ENCODE peak calls at places on chromosomes 4 and X, in ten cellular contexts. One of them, this sample, is unnamed.

GRCh38 chrX:139826065-139827044 is 106.5 kb downstream of the ATP11C start:
- DNase-seq in heart left ventricle: no peak
- DNase-seq in GM13976: no peak
- DNase-seq in endothelial cell of umbilical vein: peak
- DNase-seq in cardiac muscle cell: no peak
- DNase-seq in epithelial cell of proximal tubule: no peak
- DNase-seq in hepatocyte: no peak
- DNase-seq in endothelial cell: no peak
- DNase-seq in fibroblast of villous mesenchyme: peak
- DNase-seq in IMR-90: peak
- DNase-seq in this sample: no peak

GRCh38 chrX:6989858-6990257 is 157.7 kb upstream of the STS start:
- DNase-seq in hepatocyte: no peak
- DNase-seq in epithelial cell of proximal tubule: no peak
- DNase-seq in fibroblast of villous mesenchyme: no peak
- DNase-seq in endothelial cell of umbilical vein: no peak
- DNase-seq in endothelial cell: no peak
- DNase-seq in cardiac muscle cell: no peak
- DNase-seq in heart left ventricle: no peak
- DNase-seq in IMR-90: no peak
- DNase-seq in GM13976: no peak
- DNase-seq in this sample: no peak

GRCh38 chr4:142567199-142567598 is 278.9 kb downstream of the INPP4B start:
- DNase-seq in fibroblast of villous mesenchyme: no peak
- DNase-seq in endothelial cell: no peak
- DNase-seq in cardiac muscle cell: peak
- DNase-seq in IMR-90: no peak
- DNase-seq in heart left ventricle: no peak
- DNase-seq in epithelial cell of proximal tubule: no peak
- DNase-seq in endothelial cell of umbilical vein: no peak
- DNase-seq in GM13976: no peak
- DNase-seq in hepatocyte: peak
- DNase-seq in this sample: no peak

GRCh38 chr4:2393353-2394270 is 24.8 kb downstream of the ZFYVE28 start:
- DNase-seq in heart left ventricle: no peak
- DNase-seq in epithelial cell of proximal tubule: no peak
- DNase-seq in fibroblast of villous mesenchyme: peak
- DNase-seq in IMR-90: no peak
- DNase-seq in cardiac muscle cell: peak
- DNase-seq in GM13976: peak
- DNase-seq in endothelial cell: no peak
- DNase-seq in hepatocyte: peak
- DNase-seq in endothelial cell of umbilical vein: no peak
- DNase-seq in this sample: no peak

GRCh38 chr4:138815811-138816210 is 199.8 kb upstream of the NOCT start:
- DNase-seq in fibroblast of villous mesenchyme: no peak
- DNase-seq in cardiac muscle cell: no peak
- DNase-seq in hepatocyte: no peak
- DNase-seq in epithelial cell of proximal tubule: no peak
- DNase-seq in endothelial cell of umbilical vein: no peak
- DNase-seq in GM13976: no peak
- DNase-seq in IMR-90: no peak
- DNase-seq in endothelial cell: no peak
- DNase-seq in heart left ventricle: no peak
- DNase-seq in this sample: no peak

GRCh38 chr4:67291639-67292038 is 253.7 kb downstream of the CENPC start:
- DNase-seq in endothelial cell: no peak
- DNase-seq in IMR-90: no peak
- DNase-seq in fibroblast of villous mesenchyme: no peak
- DNase-seq in heart left ventricle: no peak
- DNase-seq in cardiac muscle cell: no peak
- DNase-seq in GM13976: no peak
- DNase-seq in epithelial cell of proximal tubule: no peak
- DNase-seq in endothelial cell of umbilical vein: no peak
- DNase-seq in hepatocyte: no peak
- DNase-seq in this sample: no peak

GRCh38 chrX:41692162-41692749 is 3.5 kb downstream of the GPR34 start:
- DNase-seq in epithelial cell of proximal tubule: no peak
- DNase-seq in IMR-90: peak
- DNase-seq in heart left ventricle: no peak
- DNase-seq in GM13976: no peak
- DNase-seq in endothelial cell of umbilical vein: no peak
- DNase-seq in endothelial cell: no peak
- DNase-seq in fibroblast of villous mesenchyme: peak
- DNase-seq in hepatocyte: no peak
- DNase-seq in cardiac muscle cell: no peak
- DNase-seq in this sample: no peak

GRCh38 chrX:16060252-16060651 is 63.1 kb upstream of the GRPR start:
- DNase-seq in cardiac muscle cell: no peak
- DNase-seq in hepatocyte: peak
- DNase-seq in endothelial cell of umbilical vein: no peak
- DNase-seq in endothelial cell: no peak
- DNase-seq in GM13976: no peak
- DNase-seq in heart left ventricle: no peak
- DNase-seq in fibroblast of villous mesenchyme: no peak
- DNase-seq in epithelial cell of proximal tubule: no peak
- DNase-seq in IMR-90: no peak
- DNase-seq in this sample: no peak

GRCh38 chrX:138865093-138865649 is 153.7 kb upstream of the FGF13 start:
- DNase-seq in endothelial cell: no peak
- DNase-seq in endothelial cell of umbilical vein: no peak
- DNase-seq in GM13976: no peak
- DNase-seq in cardiac muscle cell: no peak
- DNase-seq in IMR-90: no peak
- DNase-seq in fibroblast of villous mesenchyme: no peak
- DNase-seq in hepatocyte: no peak
- DNase-seq in heart left ventricle: no peak
- DNase-seq in epithelial cell of proximal tubule: no peak
- DNase-seq in this sample: no peak

GRCh38 chr4:26015133-26015651 is 101.2 kb downstream of the SMIM20 start:
- DNase-seq in hepatocyte: no peak
- DNase-seq in GM13976: no peak
- DNase-seq in cardiac muscle cell: no peak
- DNase-seq in heart left ventricle: peak
- DNase-seq in endothelial cell of umbilical vein: no peak
- DNase-seq in fibroblast of villous mesenchyme: peak
- DNase-seq in epithelial cell of proximal tubule: no peak
- DNase-seq in IMR-90: peak
- DNase-seq in endothelial cell: no peak
- DNase-seq in this sample: no peak
- TF ChIP-seq CTCF in hepatocyte: no peak
- TF ChIP-seq CTCF in GM13976: no peak
- TF ChIP-seq CTCF in cardiac muscle cell: no peak
- TF ChIP-seq CTCF in heart left ventricle: no peak
- TF ChIP-seq CTCF in endothelial cell of umbilical vein: no peak
- TF ChIP-seq CTCF in fibroblast of villous mesenchyme: no peak
- TF ChIP-seq CTCF in epithelial cell of proximal tubule: no peak
- TF ChIP-seq CTCF in IMR-90: no peak
- TF ChIP-seq CTCF in endothelial cell: no peak
- TF ChIP-seq CTCF in this sample: no peak

GRCh38 chr4:129278868-129279267 is 182.9 kb downstream of the C4orf33 start:
- DNase-seq in epithelial cell of proximal tubule: no peak
- DNase-seq in GM13976: no peak
- DNase-seq in hepatocyte: no peak
- DNase-seq in endothelial cell: no peak
- DNase-seq in IMR-90: no peak
- DNase-seq in endothelial cell of umbilical vein: no peak
- DNase-seq in fibroblast of villous mesenchyme: no peak
- DNase-seq in cardiac muscle cell: no peak
- DNase-seq in heart left ventricle: no peak
- DNase-seq in this sample: no peak
- TF ChIP-seq CTCF in epithelial cell of proximal tubule: no peak
- TF ChIP-seq CTCF in GM13976: no peak
- TF ChIP-seq CTCF in hepatocyte: no peak
- TF ChIP-seq CTCF in endothelial cell: no peak
- TF ChIP-seq CTCF in IMR-90: no peak
- TF ChIP-seq CTCF in endothelial cell of umbilical vein: no peak
- TF ChIP-seq CTCF in fibroblast of villous mesenchyme: no peak
- TF ChIP-seq CTCF in cardiac muscle cell: no peak
- TF ChIP-seq CTCF in heart left ventricle: no peak
- TF ChIP-seq CTCF in this sample: no peak

GRCh38 chr4:101031971-101032370 is 315.4 kb downstream of the PPP3CA start:
- DNase-seq in IMR-90: no peak
- DNase-seq in epithelial cell of proximal tubule: no peak
- DNase-seq in fibroblast of villous mesenchyme: no peak
- DNase-seq in endothelial cell: no peak
- DNase-seq in hepatocyte: no peak
- DNase-seq in endothelial cell of umbilical vein: no peak
- DNase-seq in heart left ventricle: no peak
- DNase-seq in cardiac muscle cell: no peak
- DNase-seq in GM13976: no peak
- DNase-seq in this sample: no peak

GRCh38 chr4:101037938-101038413 is 309.4 kb downstream of the PPP3CA start:
- DNase-seq in endothelial cell of umbilical vein: peak
- DNase-seq in fibroblast of villous mesenchyme: no peak
- DNase-seq in epithelial cell of proximal tubule: no peak
- DNase-seq in hepatocyte: no peak
- DNase-seq in GM13976: no peak
- DNase-seq in endothelial cell: no peak
- DNase-seq in heart left ventricle: no peak
- DNase-seq in IMR-90: peak
- DNase-seq in cardiac muscle cell: no peak
- DNase-seq in this sample: no peak

GRCh38 chr4:101037249-101037648 is 310.1 kb downstream of the PPP3CA start:
- DNase-seq in IMR-90: no peak
- DNase-seq in hepatocyte: no peak
- DNase-seq in cardiac muscle cell: no peak
- DNase-seq in endothelial cell: no peak
- DNase-seq in GM13976: no peak
- DNase-seq in endothelial cell of umbilical vein: peak
- DNase-seq in epithelial cell of proximal tubule: no peak
- DNase-seq in fibroblast of villous mesenchyme: no peak
- DNase-seq in heart left ventricle: no peak
- DNase-seq in this sample: no peak

GRCh38 chr4:101035522-101035921 is 311.8 kb downstream of the PPP3CA start:
- DNase-seq in hepatocyte: no peak
- DNase-seq in cardiac muscle cell: no peak
- DNase-seq in epithelial cell of proximal tubule: no peak
- DNase-seq in endothelial cell of umbilical vein: no peak
- DNase-seq in IMR-90: no peak
- DNase-seq in heart left ventricle: no peak
- DNase-seq in fibroblast of villous mesenchyme: no peak
- DNase-seq in GM13976: no peak
- DNase-seq in endothelial cell: no peak
- DNase-seq in this sample: no peak

DNA sequence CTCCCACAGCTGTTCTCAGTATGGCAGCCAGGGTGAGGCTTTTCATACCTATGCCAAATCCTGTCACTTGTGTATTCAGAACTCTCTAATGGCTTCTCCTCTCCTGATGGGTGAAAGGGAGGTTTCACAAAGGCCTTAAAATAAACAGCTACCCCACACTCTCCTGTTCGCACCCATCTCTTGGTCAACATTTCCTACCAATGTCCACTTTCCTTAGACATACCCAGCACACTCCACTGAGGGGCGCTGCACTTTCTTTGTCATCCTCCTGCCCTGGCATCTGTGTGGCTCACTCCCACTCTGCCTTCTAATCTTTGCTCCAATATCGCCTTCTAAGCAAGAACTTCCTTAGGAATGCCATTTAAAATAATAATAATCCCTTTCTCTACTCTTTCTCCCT is 313.3 kb downstream of the PPP3CA start:
- DNase-seq in cardiac muscle cell: no peak
- DNase-seq in fibroblast of villous mesenchyme: no peak
- DNase-seq in hepatocyte: no peak
- DNase-seq in heart left ventricle: no peak
- DNase-seq in epithelial cell of proximal tubule: no peak
- DNase-seq in GM13976: no peak
- DNase-seq in endothelial cell of umbilical vein: no peak
- DNase-seq in IMR-90: no peak
- DNase-seq in endothelial cell: no peak
- DNase-seq in this sample: no peak
- TF ChIP-seq CTCF in cardiac muscle cell: peak
- TF ChIP-seq CTCF in fibroblast of villous mesenchyme: peak
- TF ChIP-seq CTCF in hepatocyte: no peak
- TF ChIP-seq CTCF in heart left ventricle: no peak
- TF ChIP-seq CTCF in epithelial cell of proximal tubule: peak
- TF ChIP-seq CTCF in GM13976: no peak
- TF ChIP-seq CTCF in endothelial cell of umbilical vein: no peak
- TF ChIP-seq CTCF in IMR-90: no peak
- TF ChIP-seq CTCF in endothelial cell: no peak
- TF ChIP-seq CTCF in this sample: peak

GRCh38 chrX:8657883-8658282 is 74.1 kb downstream of the ANOS1 start:
- DNase-seq in GM13976: no peak
- DNase-seq in IMR-90: no peak
- DNase-seq in heart left ventricle: no peak
- DNase-seq in fibroblast of villous mesenchyme: no peak
- DNase-seq in cardiac muscle cell: no peak
- DNase-seq in hepatocyte: no peak
- DNase-seq in endothelial cell: no peak
- DNase-seq in endothelial cell of umbilical vein: no peak
- DNase-seq in epithelial cell of proximal tubule: no peak
- DNase-seq in this sample: no peak

GRCh38 chrX:8668797-8669196 is 63.1 kb downstream of the ANOS1 start:
- DNase-seq in hepatocyte: peak
- DNase-seq in epithelial cell of proximal tubule: no peak
- DNase-seq in heart left ventricle: no peak
- DNase-seq in IMR-90: no peak
- DNase-seq in cardiac muscle cell: peak
- DNase-seq in fibroblast of villous mesenchyme: no peak
- DNase-seq in endothelial cell of umbilical vein: peak
- DNase-seq in endothelial cell: peak
- DNase-seq in GM13976: no peak
- DNase-seq in this sample: no peak

GRCh38 chrX:8663325-8663724 is 68.6 kb downstream of the ANOS1 start:
- DNase-seq in GM13976: no peak
- DNase-seq in fibroblast of villous mesenchyme: no peak
- DNase-seq in heart left ventricle: no peak
- DNase-seq in hepatocyte: no peak
- DNase-seq in endothelial cell of umbilical vein: peak
- DNase-seq in epithelial cell of proximal tubule: no peak
- DNase-seq in endothelial cell: no peak
- DNase-seq in IMR-90: no peak
- DNase-seq in cardiac muscle cell: no peak
- DNase-seq in this sample: no peak
- TF ChIP-seq CTCF in GM13976: no peak
- TF ChIP-seq CTCF in fibroblast of villous mesenchyme: no peak
- TF ChIP-seq CTCF in heart left ventricle: no peak
- TF ChIP-seq CTCF in hepatocyte: no peak
- TF ChIP-seq CTCF in endothelial cell of umbilical vein: no peak
- TF ChIP-seq CTCF in epithelial cell of proximal tubule: no peak
- TF ChIP-seq CTCF in endothelial cell: no peak
- TF ChIP-seq CTCF in IMR-90: no peak
- TF ChIP-seq CTCF in cardiac muscle cell: no peak
- TF ChIP-seq CTCF in this sample: no peak

GRCh38 chr4:172830295-172830764 is 338.3 kb upstream of the GALNT7 start:
- DNase-seq in heart left ventricle: no peak
- DNase-seq in hepatocyte: peak
- DNase-seq in endothelial cell: no peak
- DNase-seq in IMR-90: peak
- DNase-seq in epithelial cell of proximal tubule: no peak
- DNase-seq in GM13976: peak
- DNase-seq in fibroblast of villous mesenchyme: peak
- DNase-seq in cardiac muscle cell: peak
- DNase-seq in endothelial cell of umbilical vein: peak
- DNase-seq in this sample: no peak
- TF ChIP-seq CTCF in heart left ventricle: peak
- TF ChIP-seq CTCF in hepatocyte: peak
- TF ChIP-seq CTCF in endothelial cell: peak
- TF ChIP-seq CTCF in IMR-90: peak
- TF ChIP-seq CTCF in epithelial cell of proximal tubule: peak
- TF ChIP-seq CTCF in GM13976: no peak
- TF ChIP-seq CTCF in fibroblast of villous mesenchyme: peak
- TF ChIP-seq CTCF in cardiac muscle cell: no peak
- TF ChIP-seq CTCF in endothelial cell of umbilical vein: no peak
- TF ChIP-seq CTCF in this sample: peak

This sample was measured in glutamatergic neuron.